ENCODE peak calls at places on chromosomes 16 and 17, in four cellular contexts. One of them, this sample, is unnamed.

GRCh38 chr17:79633937-79634813 is 23.3 kb upstream of the RBFOX3 start:
- DNase-seq in A549: no peak
- DNase-seq in GDM1: no peak
- DNase-seq in tibial artery: peak
- DNase-seq in this sample: no peak

GRCh38 chr16:50265260-50265659 is 1.1 kb upstream of the ADCY7 start:
- DNase-seq in A549: peak
- DNase-seq in GDM1: no peak
- DNase-seq in tibial artery: no peak
- DNase-seq in this sample: no peak

GRCh38 chr17:56125830-56126819 is 27.1 kb upstream of the ANKFN1 start:
- DNase-seq in A549: peak
- DNase-seq in GDM1: peak
- DNase-seq in tibial artery: peak
- DNase-seq in this sample: no peak

GRCh38 chr17:1362065-1362848 is 37.8 kb downstream of the YWHAE start:
- DNase-seq in A549: no peak
- DNase-seq in GDM1: no peak
- DNase-seq in tibial artery: no peak
- DNase-seq in this sample: no peak

GRCh38 chr16:84881702-84882521 is 62.1 kb downstream of the CRISPLD2 start:
- DNase-seq in A549: peak
- DNase-seq in GDM1: no peak
- DNase-seq in tibial artery: peak
- DNase-seq in this sample: no peak

GRCh38 chr16:86520317-86521210 is 10.2 kb downstream of the FOXF1 start:
- DNase-seq in A549: no peak
- DNase-seq in GDM1: no peak
- DNase-seq in tibial artery: no peak
- DNase-seq in this sample: no peak

GRCh38 chr16:23692190-23692837 is 13.6 kb downstream of the PLK1 start:
- DNase-seq in A549: no peak
- DNase-seq in GDM1: no peak
- DNase-seq in tibial artery: no peak
- DNase-seq in this sample: no peak

GRCh38 chr17:9446528-9446927 is 129.1 kb downstream of the STX8 start:
- DNase-seq in A549: no peak
- DNase-seq in GDM1: no peak
- DNase-seq in tibial artery: no peak
- DNase-seq in this sample: no peak

GRCh38 chr16:23122107-23122506 is 27.1 kb downstream of the USP31 start:
- DNase-seq in A549: no peak
- DNase-seq in GDM1: no peak
- DNase-seq in tibial artery: no peak
- DNase-seq in this sample: no peak

GRCh38 chr16:85798283-85798776 is 1.0 kb downstream of the EMC8 start:
- DNase-seq in A549: no peak
- DNase-seq in GDM1: no peak
- DNase-seq in tibial artery: no peak
- DNase-seq in this sample: no peak

GRCh38 chr16:30656388-30656787 is 1.8 kb upstream of the FBRS start:
- DNase-seq in A549: no peak
- DNase-seq in GDM1: no peak
- DNase-seq in tibial artery: no peak
- DNase-seq in this sample: no peak

GRCh38 chr17:36601303-36602029 is at the start of gene MRM1:
- DNase-seq in A549: peak
- DNase-seq in GDM1: peak
- DNase-seq in tibial artery: peak
- DNase-seq in this sample: peak

GRCh38 chr17:28385037-28385797 is 13.7 kb downstream of the SARM1 start:
- DNase-seq in A549: no peak
- DNase-seq in GDM1: no peak
- DNase-seq in tibial artery: no peak
- DNase-seq in this sample: no peak

GRCh38 chr17:78817123-78817522 is 23.5 kb downstream of the USP36 start:
- DNase-seq in A549: no peak
- DNase-seq in GDM1: no peak
- DNase-seq in tibial artery: no peak
- DNase-seq in this sample: no peak

GRCh38 chr16:89150090-89150835 is 21.3 kb upstream of the CDH15 start:
- DNase-seq in A549: no peak
- DNase-seq in GDM1: no peak
- DNase-seq in tibial artery: no peak
- DNase-seq in this sample: peak

GRCh38 chr16:64872101-64872500 is 249.8 kb downstream of the CDH11 start:
- DNase-seq in A549: no peak
- DNase-seq in GDM1: no peak
- DNase-seq in tibial artery: no peak
- DNase-seq in this sample: no peak

GRCh38 chr17:30218689-30219266 is 16.7 kb downstream of the SLC6A4 start:
- DNase-seq in A549: no peak
- DNase-seq in GDM1: no peak
- DNase-seq in tibial artery: no peak
- DNase-seq in this sample: no peak

GRCh38 chr17:61396586-61397085 is 3.0 kb upstream of the TBX2 start:
- DNase-seq in A549: no peak
- DNase-seq in GDM1: no peak
- DNase-seq in tibial artery: no peak
- DNase-seq in this sample: no peak

GRCh38 chr16:3304370-3304769 is 860 bp downstream of the TIGD7 start:
- DNase-seq in A549: no peak
- DNase-seq in GDM1: no peak
- DNase-seq in tibial artery: no peak
- DNase-seq in this sample: no peak

GRCh38 chr16:474420-475122 is 49.1 kb downstream of the RAB11FIP3 start:
- DNase-seq in A549: no peak
- DNase-seq in GDM1: no peak
- DNase-seq in tibial artery: no peak
- DNase-seq in this sample: no peak

GRCh38 chr17:205817-206216 is 24.4 kb upstream of the DOC2B start:
- DNase-seq in A549: no peak
- DNase-seq in GDM1: no peak
- DNase-seq in tibial artery: no peak
- DNase-seq in this sample: no peak

GRCh38 chr16:84024854-84025253 is 17.7 kb downstream of the SLC38A8 start:
- DNase-seq in A549: peak
- DNase-seq in GDM1: no peak
- DNase-seq in tibial artery: peak
- DNase-seq in this sample: no peak

GRCh38 chr17:50319630-50320029 is 26.3 kb upstream of the XYLT2 start:
- DNase-seq in A549: no peak
- DNase-seq in GDM1: no peak
- DNase-seq in tibial artery: no peak
- DNase-seq in this sample: no peak

GRCh38 chr17:6651483-6652452 is at the start of the genes C17orf100 and MED31:
- DNase-seq in A549: peak
- DNase-seq in GDM1: peak
- DNase-seq in tibial artery: peak
- DNase-seq in this sample: peak

GRCh38 chr16:85029413-85029794 is 1.8 kb downstream of the KIAA0513 start:
- DNase-seq in A549: no peak
- DNase-seq in GDM1: no peak
- DNase-seq in tibial artery: no peak
- DNase-seq in this sample: no peak

GRCh38 chr17:8123695-8124349 is at the start of gene HES7:
- DNase-seq in A549: peak
- DNase-seq in GDM1: no peak
- DNase-seq in tibial artery: no peak
- DNase-seq in this sample: no peak

GRCh38 chr17:45114117-45114932 is 18.0 kb downstream of the PLCD3 start:
- DNase-seq in A549: no peak
- DNase-seq in GDM1: no peak
- DNase-seq in tibial artery: no peak
- DNase-seq in this sample: no peak

GRCh38 chr16:13070268-13070667 is 168.9 kb downstream of the SHISA9 start:
- DNase-seq in A549: no peak
- DNase-seq in GDM1: no peak
- DNase-seq in tibial artery: no peak
- DNase-seq in this sample: no peak

GRCh38 chr17:5580974-5581373 is 3.3 kb downstream of the NLRP1 start:
- DNase-seq in A549: no peak
- DNase-seq in GDM1: no peak
- DNase-seq in tibial artery: no peak
- DNase-seq in this sample: no peak

This sample was measured in NCI-H1105.